ENCODE peak calls at places on chromosomes 16 and 17, in ten cellular contexts. One of them, this sample, is unnamed.
A peak's percentile ranks its signal among the peaks of the same experiment; 100 is the strongest.

GRCh38 chr17:44203731-44204452 is 4.2 kb upstream of the ATXN7L3 start:
- DNase-seq in WTC11: peak; percentile 67
- DNase-seq in fibroblast of pulmonary artery: peak; percentile 71
- DNase-seq in BJ: no peak
- DNase-seq in adrenal gland: no peak
- DNase-seq in thyroid gland: peak; percentile 46
- DNase-seq in choroid plexus epithelial cell: peak; percentile 77
- DNase-seq in cardiac fibroblast: peak; percentile 74
- DNase-seq in HFF-Myc: no peak
- DNase-seq in A549: peak; percentile 64
- DNase-seq in this sample: peak; percentile 33

GRCh38 chr17:50660887-50661345 is 26.2 kb downstream of the ABCC3 start:
- DNase-seq in WTC11: no peak
- DNase-seq in fibroblast of pulmonary artery: no peak
- DNase-seq in BJ: no peak
- DNase-seq in adrenal gland: no peak
- DNase-seq in thyroid gland: no peak
- DNase-seq in choroid plexus epithelial cell: no peak
- DNase-seq in cardiac fibroblast: no peak
- DNase-seq in HFF-Myc: no peak
- DNase-seq in A549: no peak
- DNase-seq in this sample: no peak

GRCh38 chr16:23424292-23424958 is 28.6 kb downstream of the COG7 start:
- DNase-seq in WTC11: no peak
- DNase-seq in fibroblast of pulmonary artery: no peak
- DNase-seq in BJ: no peak
- DNase-seq in adrenal gland: no peak
- DNase-seq in thyroid gland: peak; percentile 91
- DNase-seq in choroid plexus epithelial cell: no peak
- DNase-seq in cardiac fibroblast: no peak
- DNase-seq in HFF-Myc: no peak
- DNase-seq in A549: peak; percentile 55
- DNase-seq in this sample: no peak

GRCh38 chr16:81513204-81514040 is 68.8 kb downstream of the CMIP start:
- DNase-seq in WTC11: peak; percentile 48
- DNase-seq in fibroblast of pulmonary artery: peak; percentile 40
- DNase-seq in BJ: no peak
- DNase-seq in adrenal gland: peak; percentile 80
- DNase-seq in thyroid gland: no peak
- DNase-seq in choroid plexus epithelial cell: peak; percentile 55
- DNase-seq in cardiac fibroblast: peak; percentile 61
- DNase-seq in HFF-Myc: no peak
- DNase-seq in A549: no peak
- DNase-seq in this sample: no peak

GRCh38 chr16:85935957-85936760 is 37.2 kb downstream of the IRF8 start:
- DNase-seq in WTC11: no peak
- DNase-seq in fibroblast of pulmonary artery: no peak
- DNase-seq in BJ: no peak
- DNase-seq in adrenal gland: no peak
- DNase-seq in thyroid gland: no peak
- DNase-seq in choroid plexus epithelial cell: peak; percentile 5
- DNase-seq in cardiac fibroblast: no peak
- DNase-seq in HFF-Myc: no peak
- DNase-seq in A549: no peak
- DNase-seq in this sample: no peak

GRCh38 chr17:50547035-50547735 is at the start of gene SPATA20:
- DNase-seq in WTC11: peak; percentile 93
- DNase-seq in fibroblast of pulmonary artery: peak; percentile 92
- DNase-seq in BJ: peak; percentile 29
- DNase-seq in adrenal gland: peak; percentile 97
- DNase-seq in thyroid gland: peak; percentile 97
- DNase-seq in choroid plexus epithelial cell: peak; percentile 93
- DNase-seq in cardiac fibroblast: peak; percentile 95
- DNase-seq in HFF-Myc: peak; percentile 59
- DNase-seq in A549: peak; percentile 89
- DNase-seq in this sample: peak; percentile 85

GRCh38 chr17:40582328-40582901 is 17.1 kb upstream of the CCR7 start:
- DNase-seq in WTC11: no peak
- DNase-seq in fibroblast of pulmonary artery: peak; percentile 29
- DNase-seq in BJ: no peak
- DNase-seq in adrenal gland: peak; percentile 70
- DNase-seq in thyroid gland: peak; percentile 40
- DNase-seq in choroid plexus epithelial cell: no peak
- DNase-seq in cardiac fibroblast: no peak
- DNase-seq in HFF-Myc: no peak
- DNase-seq in A549: no peak
- DNase-seq in this sample: no peak

GRCh38 chr16:3553138-3553923 is 23.9 kb downstream of the NLRC3 start:
- DNase-seq in WTC11: no peak
- DNase-seq in fibroblast of pulmonary artery: no peak
- DNase-seq in BJ: no peak
- DNase-seq in adrenal gland: no peak
- DNase-seq in thyroid gland: no peak
- DNase-seq in choroid plexus epithelial cell: no peak
- DNase-seq in cardiac fibroblast: no peak
- DNase-seq in HFF-Myc: no peak
- DNase-seq in A549: no peak
- DNase-seq in this sample: no peak

GRCh38 chr16:88773812-88774291 is 11.2 kb downstream of the PIEZO1 start:
- DNase-seq in WTC11: peak; percentile 52
- DNase-seq in fibroblast of pulmonary artery: peak; percentile 63
- DNase-seq in BJ: peak; percentile 68
- DNase-seq in adrenal gland: peak; percentile 70
- DNase-seq in thyroid gland: no peak
- DNase-seq in choroid plexus epithelial cell: peak; percentile 43
- DNase-seq in cardiac fibroblast: peak; percentile 77
- DNase-seq in HFF-Myc: peak; percentile 54
- DNase-seq in A549: no peak
- DNase-seq in this sample: peak; percentile 82

GRCh38 chr17:19343671-19344151 is 18.8 kb downstream of the B9D1 start:
- DNase-seq in WTC11: peak; percentile 23
- DNase-seq in fibroblast of pulmonary artery: no peak
- DNase-seq in BJ: no peak
- DNase-seq in adrenal gland: peak; percentile 50
- DNase-seq in thyroid gland: no peak
- DNase-seq in choroid plexus epithelial cell: no peak
- DNase-seq in cardiac fibroblast: no peak
- DNase-seq in HFF-Myc: no peak
- DNase-seq in A549: no peak
- DNase-seq in this sample: no peak

GRCh38 chr16:10579575-10579964 is 828 bp downstream of the EMP2 start:
- DNase-seq in WTC11: no peak
- DNase-seq in fibroblast of pulmonary artery: no peak
- DNase-seq in BJ: no peak
- DNase-seq in adrenal gland: no peak
- DNase-seq in thyroid gland: no peak
- DNase-seq in choroid plexus epithelial cell: no peak
- DNase-seq in cardiac fibroblast: no peak
- DNase-seq in HFF-Myc: no peak
- DNase-seq in A549: no peak
- DNase-seq in this sample: no peak

DNA sequence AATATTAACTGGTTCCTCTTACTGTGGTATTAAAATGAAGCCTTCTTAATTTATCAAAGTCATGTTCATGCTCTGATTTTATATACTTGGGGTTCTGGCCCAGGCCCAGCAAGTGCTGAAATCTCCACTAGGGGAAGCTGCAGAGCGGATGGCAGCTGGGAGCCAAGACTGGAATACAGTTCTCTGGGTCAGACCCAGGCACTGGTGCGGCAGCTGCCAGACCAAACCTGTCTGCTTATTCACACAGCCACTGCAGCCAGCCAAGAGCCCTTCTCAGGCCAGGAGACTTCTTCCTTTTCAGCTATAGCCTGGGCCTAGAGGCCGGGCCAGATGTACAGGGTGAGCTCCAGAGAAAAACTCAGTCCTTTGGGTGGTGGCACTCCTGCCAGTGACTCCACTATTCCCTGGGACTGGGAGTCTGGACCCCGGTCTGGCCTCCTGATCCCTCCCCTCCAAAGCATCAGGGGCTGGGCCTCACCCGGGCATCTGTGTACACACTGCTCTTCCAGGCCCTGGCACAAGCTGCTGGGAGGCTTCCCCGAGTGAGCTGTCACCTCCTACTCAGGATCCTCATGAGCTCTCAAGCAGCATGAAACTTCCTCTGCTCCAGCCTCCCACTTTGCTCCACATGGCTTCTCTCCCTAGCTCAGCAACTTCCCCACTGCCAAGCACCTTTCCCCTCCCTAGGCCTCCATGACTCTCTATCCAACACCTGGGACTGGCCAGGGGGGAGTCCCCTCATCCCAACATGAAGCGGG is 24.4 kb downstream of the ATP6V0D1 start:
- DNase-seq in WTC11: peak; percentile 61
- DNase-seq in fibroblast of pulmonary artery: peak; percentile 63
- DNase-seq in BJ: no peak
- DNase-seq in adrenal gland: peak; percentile 86
- DNase-seq in thyroid gland: peak; percentile 81
- DNase-seq in choroid plexus epithelial cell: peak; percentile 55
- DNase-seq in cardiac fibroblast: peak; percentile 82
- DNase-seq in HFF-Myc: no peak
- DNase-seq in A549: peak; percentile 58
- DNase-seq in this sample: peak; percentile 46
- TF ChIP-seq CTCF in WTC11: peak; percentile 44
- TF ChIP-seq CTCF in fibroblast of pulmonary artery: peak; percentile 61
- TF ChIP-seq CTCF in BJ: peak; percentile 64
- TF ChIP-seq CTCF in adrenal gland: peak; percentile 50
- TF ChIP-seq CTCF in thyroid gland: peak; percentile 37
- TF ChIP-seq CTCF in choroid plexus epithelial cell: peak; percentile 73
- TF ChIP-seq CTCF in cardiac fibroblast: peak; percentile 65
- TF ChIP-seq CTCF in HFF-Myc: peak; percentile 55
- TF ChIP-seq CTCF in A549: no peak
- TF ChIP-seq CTCF in this sample: peak; percentile 76

GRCh38 chr17:29388937-29389336 is 1.2 kb upstream of the TAOK1 start:
- DNase-seq in WTC11: no peak
- DNase-seq in fibroblast of pulmonary artery: no peak
- DNase-seq in BJ: no peak
- DNase-seq in adrenal gland: no peak
- DNase-seq in thyroid gland: no peak
- DNase-seq in choroid plexus epithelial cell: no peak
- DNase-seq in cardiac fibroblast: no peak
- DNase-seq in HFF-Myc: no peak
- DNase-seq in A549: no peak
- DNase-seq in this sample: no peak

GRCh38 chr17:29386760-29387159 is 3.4 kb upstream of the TAOK1 start:
- DNase-seq in WTC11: no peak
- DNase-seq in fibroblast of pulmonary artery: no peak
- DNase-seq in BJ: no peak
- DNase-seq in adrenal gland: no peak
- DNase-seq in thyroid gland: no peak
- DNase-seq in choroid plexus epithelial cell: no peak
- DNase-seq in cardiac fibroblast: no peak
- DNase-seq in HFF-Myc: no peak
- DNase-seq in A549: no peak
- DNase-seq in this sample: no peak

GRCh38 chr17:29389994-29390855 is at the start of gene TAOK1:
- DNase-seq in WTC11: peak; percentile 99
- DNase-seq in fibroblast of pulmonary artery: peak; percentile 98
- DNase-seq in BJ: peak; percentile 83
- DNase-seq in adrenal gland: peak; percentile 99
- DNase-seq in thyroid gland: peak; percentile 99
- DNase-seq in choroid plexus epithelial cell: peak; percentile 99
- DNase-seq in cardiac fibroblast: peak; percentile 99
- DNase-seq in HFF-Myc: peak; percentile 86
- DNase-seq in A549: peak; percentile 95
- DNase-seq in this sample: peak; percentile 98

GRCh38 chr17:29383687-29384086 is 6.5 kb upstream of the TAOK1 start:
- DNase-seq in WTC11: no peak
- DNase-seq in fibroblast of pulmonary artery: no peak
- DNase-seq in BJ: no peak
- DNase-seq in adrenal gland: no peak
- DNase-seq in thyroid gland: no peak
- DNase-seq in choroid plexus epithelial cell: no peak
- DNase-seq in cardiac fibroblast: no peak
- DNase-seq in HFF-Myc: no peak
- DNase-seq in A549: no peak
- DNase-seq in this sample: peak; percentile 71

GRCh38 chr17:29384901-29385300 is 5.3 kb upstream of the TAOK1 start:
- DNase-seq in WTC11: no peak
- DNase-seq in fibroblast of pulmonary artery: no peak
- DNase-seq in BJ: no peak
- DNase-seq in adrenal gland: no peak
- DNase-seq in thyroid gland: no peak
- DNase-seq in choroid plexus epithelial cell: peak; percentile 30
- DNase-seq in cardiac fibroblast: no peak
- DNase-seq in HFF-Myc: no peak
- DNase-seq in A549: no peak
- DNase-seq in this sample: no peak
- TF ChIP-seq CTCF in WTC11: no peak
- TF ChIP-seq CTCF in fibroblast of pulmonary artery: no peak
- TF ChIP-seq CTCF in BJ: no peak
- TF ChIP-seq CTCF in adrenal gland: no peak
- TF ChIP-seq CTCF in thyroid gland: no peak
- TF ChIP-seq CTCF in choroid plexus epithelial cell: no peak
- TF ChIP-seq CTCF in cardiac fibroblast: no peak
- TF ChIP-seq CTCF in HFF-Myc: no peak
- TF ChIP-seq CTCF in A549: peak; percentile 25
- TF ChIP-seq CTCF in this sample: no peak

GRCh38 chr17:7436556-7437368 is 1.5 kb downstream of the TMEM102 start:
- DNase-seq in WTC11: peak; percentile 89
- DNase-seq in fibroblast of pulmonary artery: peak; percentile 78
- DNase-seq in BJ: no peak
- DNase-seq in adrenal gland: peak; percentile 86
- DNase-seq in thyroid gland: peak; percentile 88
- DNase-seq in choroid plexus epithelial cell: peak; percentile 72
- DNase-seq in cardiac fibroblast: peak; percentile 81
- DNase-seq in HFF-Myc: peak; percentile 26
- DNase-seq in A549: peak; percentile 87
- DNase-seq in this sample: peak; percentile 66
- TF ChIP-seq CTCF in WTC11: no peak
- TF ChIP-seq CTCF in fibroblast of pulmonary artery: peak; percentile 33
- TF ChIP-seq CTCF in BJ: peak; percentile 48
- TF ChIP-seq CTCF in adrenal gland: peak; percentile 61
- TF ChIP-seq CTCF in thyroid gland: peak; percentile 90
- TF ChIP-seq CTCF in choroid plexus epithelial cell: peak; percentile 47
- TF ChIP-seq CTCF in cardiac fibroblast: no peak
- TF ChIP-seq CTCF in HFF-Myc: peak; percentile 70
- TF ChIP-seq CTCF in A549: peak; percentile 99
- TF ChIP-seq CTCF in this sample: peak; percentile 88

DNA sequence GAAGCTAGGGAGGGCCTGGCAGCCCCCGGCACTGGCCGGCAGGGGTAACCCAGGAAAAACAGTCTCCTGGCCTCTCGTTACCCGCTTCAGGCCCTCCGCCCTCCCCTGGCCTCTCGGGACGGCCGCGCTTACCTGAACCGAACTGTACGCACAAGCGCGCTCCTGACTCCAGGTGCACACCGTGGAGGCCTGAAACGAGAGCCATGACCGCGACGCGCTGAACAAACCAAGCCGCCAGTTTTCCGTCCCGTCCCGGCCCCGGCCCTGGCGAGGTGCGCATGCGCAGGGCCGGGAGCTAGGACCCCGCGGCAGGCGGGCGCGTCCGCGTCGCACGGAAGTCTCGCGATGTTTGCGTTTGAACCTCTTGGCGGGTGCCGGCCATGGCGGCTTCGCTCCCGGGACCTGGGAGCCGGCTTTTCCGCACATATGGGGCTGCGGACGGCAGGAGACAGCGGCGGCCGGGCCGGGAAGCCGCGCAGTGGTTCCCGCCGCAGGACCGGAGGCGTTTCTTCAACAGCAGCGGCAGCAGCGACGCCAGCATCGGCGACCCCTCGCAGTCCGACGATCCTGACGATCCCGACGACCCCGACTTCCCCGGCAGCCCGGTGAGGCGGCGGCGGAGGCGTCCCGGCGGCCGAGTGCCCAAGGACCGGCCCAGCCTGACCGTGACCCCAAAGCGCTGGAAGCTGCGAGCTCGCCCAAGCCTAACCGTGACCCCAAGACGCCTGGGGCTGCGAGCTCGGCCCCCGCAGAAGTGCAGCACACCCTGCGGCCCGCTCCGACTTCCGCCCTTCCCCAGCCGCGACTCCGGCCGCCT is at the start of gene HASPIN:
- DNase-seq in WTC11: peak; percentile 91
- DNase-seq in fibroblast of pulmonary artery: peak; percentile 90
- DNase-seq in BJ: no peak
- DNase-seq in adrenal gland: peak; percentile 89
- DNase-seq in thyroid gland: peak; percentile 85
- DNase-seq in choroid plexus epithelial cell: peak; percentile 89
- DNase-seq in cardiac fibroblast: peak; percentile 91
- DNase-seq in HFF-Myc: peak; percentile 69
- DNase-seq in A549: peak; percentile 97
- DNase-seq in this sample: peak; percentile 80
- TF ChIP-seq CTCF in WTC11: no peak
- TF ChIP-seq CTCF in fibroblast of pulmonary artery: peak; percentile 29
- TF ChIP-seq CTCF in BJ: peak; percentile 48
- TF ChIP-seq CTCF in adrenal gland: peak; percentile 49
- TF ChIP-seq CTCF in thyroid gland: no peak
- TF ChIP-seq CTCF in choroid plexus epithelial cell: peak; percentile 48
- TF ChIP-seq CTCF in cardiac fibroblast: peak; percentile 50
- TF ChIP-seq CTCF in HFF-Myc: peak; percentile 21
- TF ChIP-seq CTCF in A549: no peak
- TF ChIP-seq CTCF in this sample: peak; percentile 58